ENCODE peak calls at places on chromosomes 12 and 14, in five cellular contexts. One of them, this sample, is unnamed.

GRCh38 chr14:75232597-75232996 is 46.0 kb upstream of the FOS start:
- DNase-seq in GM12892: no peak
- DNase-seq in brain microvascular endothelial cell: no peak
- DNase-seq in uterus: no peak
- DNase-seq in HTR-8/SVneo: no peak
- DNase-seq in this sample: no peak

GRCh38 chr14:72801381-72801812 is 92.5 kb downstream of the DPF3 start:
- DNase-seq in GM12892: no peak
- DNase-seq in brain microvascular endothelial cell: peak
- DNase-seq in HTR-8/SVneo: peak
- DNase-seq in uterus: no peak
- DNase-seq in this sample: peak

GRCh38 chr12:3295648-3296408 is 195.2 kb upstream of the PRMT8 start:
- DNase-seq in GM12892: no peak
- DNase-seq in brain microvascular endothelial cell: no peak
- DNase-seq in uterus: no peak
- DNase-seq in HTR-8/SVneo: no peak
- DNase-seq in this sample: no peak

GRCh38 chr14:99512571-99513182 is 31.5 kb downstream of the CCNK start:
- DNase-seq in uterus: no peak
- DNase-seq in GM12892: no peak
- DNase-seq in brain microvascular endothelial cell: no peak
- DNase-seq in HTR-8/SVneo: no peak
- DNase-seq in this sample: no peak

GRCh38 chr14:102464846-102465341 is 44.7 kb downstream of the ANKRD9 start:
- DNase-seq in GM12892: no peak
- DNase-seq in uterus: no peak
- DNase-seq in HTR-8/SVneo: no peak
- DNase-seq in brain microvascular endothelial cell: no peak
- DNase-seq in this sample: no peak

GRCh38 chr14:56224691-56225681 is 106.8 kb downstream of the PELI2 start:
- DNase-seq in brain microvascular endothelial cell: no peak
- DNase-seq in HTR-8/SVneo: no peak
- DNase-seq in uterus: no peak
- DNase-seq in GM12892: no peak
- DNase-seq in this sample: no peak

GRCh38 chr14:23245282-23245681 is 7.5 kb downstream of the RNF212B start:
- DNase-seq in HTR-8/SVneo: no peak
- DNase-seq in brain microvascular endothelial cell: no peak
- DNase-seq in uterus: no peak
- DNase-seq in GM12892: no peak
- DNase-seq in this sample: no peak

GRCh38 chr12:48991247-48992050 is 7.7 kb downstream of the DDN start:
- DNase-seq in GM12892: no peak
- DNase-seq in brain microvascular endothelial cell: no peak
- DNase-seq in uterus: no peak
- DNase-seq in HTR-8/SVneo: no peak
- DNase-seq in this sample: no peak

GRCh38 chr14:70646705-70647104 is 5.0 kb downstream of the TTC9 start:
- DNase-seq in brain microvascular endothelial cell: no peak
- DNase-seq in HTR-8/SVneo: no peak
- DNase-seq in uterus: no peak
- DNase-seq in GM12892: no peak
- DNase-seq in this sample: no peak

GRCh38 chr12:117967512-117967911 is 1.3 kb downstream of the KSR2 start:
- DNase-seq in uterus: no peak
- DNase-seq in GM12892: no peak
- DNase-seq in brain microvascular endothelial cell: no peak
- DNase-seq in HTR-8/SVneo: no peak
- DNase-seq in this sample: no peak

GRCh38 chr14:54778618-54779017 is 124.0 kb downstream of the GCH1 start:
- DNase-seq in brain microvascular endothelial cell: no peak
- DNase-seq in HTR-8/SVneo: no peak
- DNase-seq in uterus: no peak
- DNase-seq in GM12892: no peak
- DNase-seq in this sample: no peak

GRCh38 chr12:13680916-13681315 is 300.5 kb downstream of the GRIN2B start:
- DNase-seq in GM12892: no peak
- DNase-seq in uterus: no peak
- DNase-seq in brain microvascular endothelial cell: no peak
- DNase-seq in HTR-8/SVneo: no peak
- DNase-seq in this sample: no peak

GRCh38 chr14:89845346-89845745 is 109.2 kb downstream of the EFCAB11 start:
- DNase-seq in GM12892: no peak
- DNase-seq in uterus: no peak
- DNase-seq in HTR-8/SVneo: peak
- DNase-seq in brain microvascular endothelial cell: peak
- DNase-seq in this sample: peak

GRCh38 chr14:74933925-74934435 is 10.9 kb upstream of the RPS6KL1 start:
- DNase-seq in GM12892: no peak
- DNase-seq in HTR-8/SVneo: no peak
- DNase-seq in uterus: no peak
- DNase-seq in brain microvascular endothelial cell: no peak
- DNase-seq in this sample: no peak

GRCh38 chr12:93803408-93803807 is 126.2 kb downstream of the CRADD start:
- DNase-seq in HTR-8/SVneo: peak
- DNase-seq in GM12892: no peak
- DNase-seq in uterus: no peak
- DNase-seq in brain microvascular endothelial cell: no peak
- DNase-seq in this sample: no peak

GRCh38 chr14:91837076-91837475 is 30.3 kb downstream of the TC2N start:
- DNase-seq in uterus: no peak
- DNase-seq in HTR-8/SVneo: no peak
- DNase-seq in GM12892: no peak
- DNase-seq in brain microvascular endothelial cell: no peak
- DNase-seq in this sample: no peak

GRCh38 chr12:87320724-87321123 is 708.5 kb downstream of the C12orf50 start:
- DNase-seq in uterus: no peak
- DNase-seq in brain microvascular endothelial cell: no peak
- DNase-seq in GM12892: no peak
- DNase-seq in HTR-8/SVneo: no peak
- DNase-seq in this sample: no peak

GRCh38 chr14:28635387-28635786 is 131.2 kb upstream of the FOXG1 start:
- DNase-seq in HTR-8/SVneo: peak
- DNase-seq in GM12892: no peak
- DNase-seq in uterus: no peak
- DNase-seq in brain microvascular endothelial cell: no peak
- DNase-seq in this sample: no peak

GRCh38 chr12:12488296-12488695 is 74.4 kb downstream of the DUSP16 start:
- DNase-seq in GM12892: no peak
- DNase-seq in HTR-8/SVneo: no peak
- DNase-seq in uterus: no peak
- DNase-seq in brain microvascular endothelial cell: no peak
- DNase-seq in this sample: no peak

GRCh38 chr12:131919366-131920156 is 9.5 kb upstream of the PUS1 start:
- DNase-seq in GM12892: peak
- DNase-seq in uterus: no peak
- DNase-seq in HTR-8/SVneo: no peak
- DNase-seq in brain microvascular endothelial cell: no peak
- DNase-seq in this sample: no peak

GRCh38 chr14:31889297-31889696 is 187.8 kb upstream of the ARHGAP5 start:
- DNase-seq in GM12892: no peak
- DNase-seq in uterus: no peak
- DNase-seq in brain microvascular endothelial cell: no peak
- DNase-seq in HTR-8/SVneo: no peak
- DNase-seq in this sample: no peak

GRCh38 chr12:52815161-52815560 is 1.2 kb upstream of the KRT4 start:
- DNase-seq in HTR-8/SVneo: no peak
- DNase-seq in GM12892: no peak
- DNase-seq in brain microvascular endothelial cell: no peak
- DNase-seq in uterus: no peak
- DNase-seq in this sample: no peak

GRCh38 chr12:70154960-70155589 is 88.2 kb upstream of the CNOT2 start:
- DNase-seq in uterus: no peak
- DNase-seq in HTR-8/SVneo: no peak
- DNase-seq in brain microvascular endothelial cell: no peak
- DNase-seq in GM12892: no peak
- DNase-seq in this sample: no peak

GRCh38 chr12:98417303-98417702 is 98.1 kb upstream of the TMPO start:
- DNase-seq in GM12892: no peak
- DNase-seq in brain microvascular endothelial cell: no peak
- DNase-seq in HTR-8/SVneo: no peak
- DNase-seq in uterus: no peak
- DNase-seq in this sample: no peak

GRCh38 chr12:52127683-52128450 is 48.4 kb downstream of the SMIM41 start:
- DNase-seq in HTR-8/SVneo: no peak
- DNase-seq in brain microvascular endothelial cell: no peak
- DNase-seq in uterus: no peak
- DNase-seq in GM12892: no peak
- DNase-seq in this sample: no peak

GRCh38 chr12:102067574-102068258 is 5.9 kb upstream of the WASHC3 start:
- DNase-seq in HTR-8/SVneo: no peak
- DNase-seq in brain microvascular endothelial cell: no peak
- DNase-seq in uterus: peak
- DNase-seq in GM12892: no peak
- DNase-seq in this sample: no peak

GRCh38 chr14:51261151-51261550 is 21.1 kb downstream of the TMX1 start:
- DNase-seq in GM12892: no peak
- DNase-seq in uterus: no peak
- DNase-seq in HTR-8/SVneo: no peak
- DNase-seq in brain microvascular endothelial cell: no peak
- DNase-seq in this sample: no peak

GRCh38 chr14:35365130-35366047 is 39.2 kb downstream of the NFKBIA start:
- DNase-seq in HTR-8/SVneo: peak
- DNase-seq in uterus: peak
- DNase-seq in brain microvascular endothelial cell: peak
- DNase-seq in GM12892: no peak
- DNase-seq in this sample: no peak

GRCh38 chr12:112409064-112409905 is at the start of gene RPL6:
- DNase-seq in HTR-8/SVneo: peak
- DNase-seq in brain microvascular endothelial cell: peak
- DNase-seq in GM12892: peak
- DNase-seq in uterus: peak
- DNase-seq in this sample: peak

GRCh38 chr12:76542908-76543307 is 16.7 kb downstream of the OSBPL8 start:
- DNase-seq in brain microvascular endothelial cell: no peak
- DNase-seq in uterus: no peak
- DNase-seq in HTR-8/SVneo: no peak
- DNase-seq in GM12892: no peak
- DNase-seq in this sample: no peak

GRCh38 chr12:67352682-67353081 is 83.5 kb downstream of the CAND1 start:
- DNase-seq in uterus: no peak
- DNase-seq in HTR-8/SVneo: no peak
- DNase-seq in GM12892: no peak
- DNase-seq in brain microvascular endothelial cell: no peak
- DNase-seq in this sample: no peak

GRCh38 chr14:53011053-53011462 is 60.2 kb upstream of the FERMT2 start:
- DNase-seq in HTR-8/SVneo: peak
- DNase-seq in brain microvascular endothelial cell: peak
- DNase-seq in GM12892: no peak
- DNase-seq in uterus: peak
- DNase-seq in this sample: peak

This sample was measured in non-pigmented ciliary epithelial cell.